ENCODE peak calls at places on chromosome 12, in four cellular contexts. L, E, G and Z are unnamed samples.

GRCh38 chr12:28543021-28543890 is 353.0 kb downstream of the CCDC91 start:
- DNase-seq in L (no peak), E (no peak), G (peak; percentile 25), Z (no peak)

GRCh38 chr12:50845021-50845647 is 2.4 kb downstream of the TMPRSS12 start:
- DNase-seq in L (no peak), E (no peak), G (no peak), Z (no peak)

GRCh38 chr12:49293056-49293956 is 1.6 kb upstream of the PRPH start:
- DNase-seq in L (no peak), E (no peak), G (no peak), Z (no peak)

GRCh38 chr12:117579939-117580717 is 218.7 kb upstream of the NOS1 start:
- DNase-seq in L (no peak), E (no peak), G (no peak), Z (no peak)

GRCh38 chr12:126095748-126096510 is 1030.7 kb downstream of the AACS start:
- DNase-seq in L (no peak), E (no peak), G (no peak), Z (no peak)

GRCh38 chr12:76266797-76267196 is 81.4 kb downstream of the BBS10 start:
- DNase-seq in L (no peak), E (no peak), G (peak; percentile 93), Z (no peak)

GRCh38 chr12:42372154-42372791 is 46.3 kb downstream of the PPHLN1 start:
- DNase-seq in L (peak; percentile 72), E (no peak), G (peak; percentile 67), Z (peak; percentile 46)

GRCh38 chr12:65666876-65667275 is 157.4 kb upstream of the HMGA2 start:
- DNase-seq in L (no peak), E (no peak), G (peak; percentile 47), Z (no peak)

GRCh38 chr12:49932746-49933145 is 17.8 kb upstream of the AQP2 start:
- DNase-seq in L (no peak), E (no peak), G (no peak), Z (no peak)

GRCh38 chr12:96427269-96427729 is 27.1 kb upstream of the CDK17 start:
- DNase-seq in L (no peak), E (no peak), G (peak; percentile 100), Z (no peak)

GRCh38 chr12:15116073-15116472 is 105.1 kb downstream of the RERG start:
- DNase-seq in L (no peak), E (no peak), G (no peak), Z (no peak)

GRCh38 chr12:32052300-32052691 is 54.4 kb upstream of the BICD1 start:
- DNase-seq in L (no peak), E (no peak), G (no peak), Z (no peak)

GRCh38 chr12:49342066-49342913 is 4.4 kb upstream of the DNAJC22 start:
- DNase-seq in L (peak; percentile 84), E (peak; percentile 93), G (peak; percentile 80), Z (peak; percentile 87)

GRCh38 chr12:103877934-103878510 is 37.0 kb upstream of the NT5DC3 start:
- DNase-seq in L (peak; percentile 65), E (peak; percentile 36), G (peak; percentile 81), Z (peak; percentile 71)

GRCh38 chr12:106519587-106519986 is 63.2 kb upstream of the RFX4 start:
- DNase-seq in L (no peak), E (no peak), G (peak; percentile 30), Z (no peak)

GRCh38 chr12:123010681-123011080 is 30.2 kb downstream of the ARL6IP4 start:
- DNase-seq in L (no peak), E (no peak), G (no peak), Z (no peak)
- TF ChIP-seq CTCF in L (no peak), E (no peak), G (no peak), Z (no peak)

DNA sequence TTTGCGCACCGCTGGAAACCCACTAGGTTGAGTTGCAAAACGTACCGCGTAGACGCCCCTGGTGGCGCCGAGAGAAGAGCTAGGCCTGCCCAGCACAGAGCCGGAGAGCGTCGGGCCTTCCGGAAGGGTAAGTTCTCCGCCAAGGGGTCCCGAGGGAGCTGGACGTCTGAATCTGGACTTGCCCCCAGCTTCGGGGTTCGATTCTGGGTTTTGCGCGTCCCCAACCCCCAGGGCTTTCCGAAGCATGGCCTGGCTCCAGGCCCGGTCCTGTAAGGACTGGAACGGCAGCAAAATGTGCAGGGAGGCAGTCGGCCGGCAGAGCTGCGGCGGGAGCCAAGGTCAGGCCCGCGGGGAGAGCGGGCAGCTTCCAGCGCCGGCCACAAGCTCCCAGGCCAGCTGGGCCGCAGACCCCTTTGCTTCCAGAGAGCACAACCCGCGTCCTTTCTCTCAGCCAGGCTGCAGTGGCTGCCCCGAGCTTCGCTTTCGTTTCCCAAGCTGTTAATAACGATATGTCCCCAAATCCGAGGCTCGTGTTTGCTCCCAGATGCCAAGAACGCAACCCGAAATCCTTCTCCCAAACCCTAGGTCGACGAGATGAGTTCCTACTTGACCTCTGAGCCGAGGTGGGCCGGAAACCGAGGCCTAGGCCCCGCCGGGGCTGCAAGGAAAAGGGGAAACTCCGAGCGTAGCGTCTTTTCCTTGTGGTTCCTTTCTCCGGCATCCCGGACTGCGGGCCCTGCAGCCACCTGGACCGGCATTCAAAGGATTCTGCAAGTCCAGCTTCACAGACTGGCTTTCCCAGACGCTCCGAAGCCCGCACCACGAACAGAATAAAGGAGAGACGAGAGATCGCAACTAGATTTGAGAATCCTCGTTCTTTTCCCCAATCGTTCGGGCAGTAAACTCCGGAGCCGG is 3.2 kb upstream of the TBX5 start:
- DNase-seq in L (no peak), E (no peak), G (peak; percentile 62), Z (no peak)
- TF ChIP-seq CTCF in L (no peak), E (no peak), G (peak; percentile 31), Z (no peak)

GRCh38 chr12:24021164-24021502 is 71.7 kb upstream of the SOX5 start:
- DNase-seq in L (no peak), E (no peak), G (no peak), Z (no peak)

GRCh38 chr12:24020391-24021163 is 71.1 kb upstream of the SOX5 start:
- DNase-seq in L (no peak), E (no peak), G (no peak), Z (no peak)

GRCh38 chr12:24027352-24027751 is 77.9 kb upstream of the SOX5 start:
- DNase-seq in L (no peak), E (no peak), G (no peak), Z (no peak)

DNA sequence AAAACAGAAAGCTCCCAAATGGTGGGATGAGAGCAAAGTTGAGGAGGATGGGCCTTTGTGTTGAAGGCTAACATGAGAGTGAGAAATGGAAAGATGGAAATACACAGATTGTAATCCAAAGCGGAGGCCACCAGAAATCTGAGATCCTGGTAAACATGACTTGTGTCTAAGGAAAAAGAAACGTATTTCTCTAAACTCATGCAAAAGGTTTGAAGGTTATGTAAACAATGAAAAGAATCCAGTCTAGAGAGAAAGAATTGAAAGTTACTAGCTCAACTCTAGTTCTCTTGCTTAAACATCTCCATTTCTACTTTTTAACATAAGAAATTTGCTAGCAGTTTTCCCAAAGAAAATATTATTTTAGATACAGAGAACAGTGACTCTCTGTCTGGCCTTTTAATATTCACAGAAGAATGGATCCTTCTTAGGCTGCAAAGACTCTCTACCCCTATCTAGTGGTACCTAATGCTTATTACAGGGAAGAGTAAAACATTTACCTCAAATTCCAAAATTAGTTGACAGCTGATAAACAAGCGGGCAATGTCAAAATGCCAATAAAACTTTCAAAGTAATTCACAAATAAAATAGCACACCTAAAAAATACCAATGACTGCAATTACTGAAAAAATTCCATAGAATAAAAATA is 75.8 kb upstream of the SOX5 start:
- DNase-seq in L (no peak), E (no peak), G (peak; percentile 43), Z (no peak)
- TF ChIP-seq CTCF in L (peak; percentile 5), E (peak; percentile 83), G (peak; percentile 79), Z (peak; percentile 12)

DNA sequence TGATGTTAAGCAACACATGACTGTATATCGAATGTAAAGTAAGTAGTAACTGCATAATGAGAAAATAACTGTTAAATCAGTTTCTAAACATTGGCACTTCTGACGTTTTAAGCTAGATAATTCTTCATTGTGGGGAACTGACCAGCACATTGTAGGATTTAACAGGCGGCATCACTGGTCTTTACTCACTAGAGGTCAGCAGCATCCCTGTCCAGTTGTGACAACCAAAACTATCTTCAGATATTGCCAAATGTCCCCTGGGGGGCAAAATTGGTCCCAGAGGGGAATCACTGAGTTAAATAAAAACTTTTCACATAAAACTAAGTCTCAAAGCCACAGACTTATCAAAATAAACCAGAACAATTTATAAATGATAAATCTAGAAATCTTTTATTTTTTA is 65.3 kb downstream of the BLTP3B start:
- DNase-seq in L (no peak), E (no peak), G (peak; percentile 39), Z (no peak)
- TF ChIP-seq CTCF in L (no peak), E (no peak), G (peak; percentile 28), Z (no peak)

GRCh38 chr12:108854055-108854452 is 3.3 kb downstream of the SSH1 start:
- DNase-seq in L (no peak), E (no peak), G (peak; percentile 97), Z (no peak)
- TF ChIP-seq CTCF in L (no peak), E (no peak), G (peak; percentile 53), Z (peak; percentile 27)

GRCh38 chr12:116282371-116283286 is 5.1 kb upstream of the MED13L start:
- DNase-seq in L (peak; percentile 28), E (no peak), G (no peak), Z (no peak)

GRCh38 chr12:116284401-116284800 is 6.9 kb upstream of the MED13L start:
- DNase-seq in L (no peak), E (no peak), G (peak; percentile 78), Z (no peak)

GRCh38 chr12:116288735-116289134 is 11.2 kb upstream of the MED13L start:
- DNase-seq in L (no peak), E (no peak), G (no peak), Z (no peak)

GRCh38 chr12:116291218-116291617 is 13.7 kb upstream of the MED13L start:
- DNase-seq in L (no peak), E (no peak), G (no peak), Z (no peak)

DNA sequence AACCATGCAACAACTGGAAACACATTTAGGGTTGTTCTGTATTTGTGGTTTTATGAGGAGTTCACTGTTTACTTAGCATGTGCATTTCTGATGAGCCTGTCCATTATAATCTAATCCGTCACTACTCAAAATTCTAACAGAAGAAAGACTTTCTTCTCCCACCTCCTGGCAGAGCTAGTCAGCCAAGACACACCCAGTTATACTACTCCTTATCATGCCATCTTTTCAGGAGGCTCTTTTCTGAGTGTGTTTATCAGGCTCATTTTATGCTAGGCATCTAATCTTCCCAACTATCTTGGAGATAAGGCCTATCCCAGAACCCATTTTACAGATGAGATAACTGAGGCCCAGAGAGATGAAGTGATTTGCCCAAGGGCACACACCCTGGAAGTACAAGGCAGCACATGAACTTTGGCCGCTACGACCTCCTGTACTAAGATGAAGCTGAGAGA is 10.4 kb upstream of the MED13L start:
- DNase-seq in L (no peak), E (no peak), G (no peak), Z (no peak)
- TF ChIP-seq CTCF in L (no peak), E (no peak), G (no peak), Z (no peak)